ENCODE peak calls at places on chromosomes 2 and 18, in eight cellular contexts. U is DMS153, L is HS-5, I is 8988T, S is iPS DF 19.7, X is glomerular endothelial cell, J is stomach, Y is NAMALWA. P is an unnamed sample.

GRCh38 chr18:55322176-55322735 is 265.7 kb downstream of the TCF4 start:
- DNase-seq in U (peak; percentile 62), X (peak; percentile 89), Y (peak; percentile 96), L (peak; percentile 64), J (peak; percentile 49), I (no peak), S (peak; percentile 50), P (peak; percentile 65)

GRCh38 chr2:227404575-227404974 is 16.8 kb upstream of the SCYGR1 start:
- DNase-seq in S (no peak), Y (peak; percentile 16), I (no peak), L (no peak), U (no peak), J (no peak), X (no peak), P (no peak)

GRCh38 chr2:3493610-3493997 is 25.7 kb downstream of the ADI1 start:
- DNase-seq in Y (no peak), S (no peak), J (no peak), U (no peak), L (no peak), X (no peak), I (no peak), P (no peak)

GRCh38 chr18:79068299-79068945 is 772 bp upstream of the ATP9B start:
- DNase-seq in U (no peak), I (no peak), S (no peak), Y (no peak), L (no peak), J (no peak), X (no peak), P (no peak)

GRCh38 chr2:163592954-163593622 is 142.7 kb downstream of the FIGN start:
- DNase-seq in X (no peak), U (no peak), S (no peak), J (no peak), I (no peak), L (no peak), Y (no peak), P (no peak)

GRCh38 chr2:143759455-143759854 is 630.2 kb downstream of the ARHGAP15 start:
- DNase-seq in L (no peak), I (no peak), U (no peak), Y (no peak), S (peak; percentile 83), J (peak; percentile 43), X (no peak), P (no peak)

GRCh38 chr2:109715302-109715937 is 78.7 kb upstream of the RGPD5 start:
- DNase-seq in S (no peak), X (no peak), J (peak; percentile 50), U (no peak), I (peak; percentile 32), L (no peak), Y (no peak), P (no peak)

GRCh38 chr2:231667497-231667896 is 40.8 kb upstream of the PTMA start:
- DNase-seq in U (no peak), Y (no peak), J (no peak), S (no peak), X (no peak), L (no peak), I (no peak), P (no peak)

GRCh38 chr2:174761837-174762236 is 2.4 kb downstream of the CHRNA1 start:
- DNase-seq in X (no peak), U (no peak), S (no peak), J (no peak), I (no peak), L (no peak), Y (no peak), P (no peak)

GRCh38 chr2:99933894-99934650 is 208.3 kb downstream of the AFF3 start:
- DNase-seq in Y (no peak), L (no peak), X (no peak), I (no peak), J (no peak), S (no peak), U (no peak), P (no peak)

GRCh38 chr2:209423562-209424541 is at the start of gene MAP2:
- DNase-seq in J (peak; percentile 87), S (no peak), L (peak; percentile 26), U (peak; percentile 82), X (no peak), Y (peak; percentile 90), I (peak; percentile 76), P (peak; percentile 81)

GRCh38 chr2:54570925-54571694 is 115.0 kb downstream of the SPTBN1 start:
- DNase-seq in U (peak; percentile 32), Y (peak; percentile 91), L (peak; percentile 73), I (no peak), S (no peak), J (peak; percentile 64), X (no peak), P (peak; percentile 42)

GRCh38 chr2:3483986-3484960 is 35.1 kb downstream of the ADI1 start:
- DNase-seq in U (no peak), X (no peak), Y (no peak), I (peak; percentile 4), L (no peak), J (no peak), S (no peak), P (peak; percentile 21)

GRCh38 chr2:18117592-18117991 is 239.1 kb downstream of the KCNS3 start:
- DNase-seq in Y (peak; percentile 64), U (peak; percentile 54), I (no peak), L (peak; percentile 14), S (peak; percentile 1), X (no peak), J (peak; percentile 46), P (no peak)

GRCh38 chr2:9981646-9982045 is 30.2 kb downstream of the GRHL1 start:
- DNase-seq in U (no peak), J (no peak), Y (no peak), X (no peak), S (no peak), L (no peak), I (no peak), P (no peak)

GRCh38 chr2:64781991-64782390 is 128.3 kb upstream of the SERTAD2 start:
- DNase-seq in Y (no peak), I (no peak), X (no peak), S (no peak), U (no peak), L (no peak), J (no peak), P (no peak)

GRCh38 chr2:136117909-136118818 is at the start of gene CXCR4:
- DNase-seq in L (no peak), Y (peak; percentile 91), J (peak; percentile 80), X (no peak), S (peak; percentile 78), I (peak; percentile 70), U (peak; percentile 92), P (no peak)

GRCh38 chr2:144517825-144518699 is 1.9 kb downstream of the ZEB2 start:
- DNase-seq in Y (peak; percentile 62), X (no peak), J (no peak), U (no peak), S (no peak), I (no peak), L (no peak), P (no peak)

GRCh38 chr18:75923169-75923568 is 495.7 kb upstream of the SMIM21 start:
- DNase-seq in S (no peak), X (no peak), U (no peak), J (no peak), I (no peak), Y (no peak), L (no peak), P (peak; percentile 63)

GRCh38 chr2:177633111-177633510 is 240.5 kb downstream of the AGPS start:
- DNase-seq in X (no peak), U (peak; percentile 78), Y (no peak), I (no peak), S (no peak), L (no peak), J (no peak), P (no peak)

GRCh38 chr2:189137519-189137918 is 42.0 kb downstream of the COL5A2 start:
- DNase-seq in J (no peak), Y (no peak), I (no peak), X (no peak), L (no peak), S (no peak), U (no peak), P (no peak)

GRCh38 chr18:36083729-36084128 is 16.4 kb upstream of the RPRD1A start:
- DNase-seq in U (no peak), I (no peak), J (no peak), Y (peak; percentile 37), S (no peak), X (no peak), L (no peak), P (no peak)

GRCh38 chr2:178764097-178764496 is 43.1 kb downstream of the TTN start:
- DNase-seq in J (no peak), U (no peak), X (no peak), I (no peak), L (no peak), Y (no peak), S (no peak), P (no peak)